ENCODE peak calls at places on chromosomes 3 and 15, in nine cellular contexts. One of them, this sample, is unnamed. For H3K4me1, the result is how much of the 10 kb centered on the place peaks cover.

GRCh38 chr15:67411491-67411890 is 109.4 kb upstream of the C15orf61 start:
- DNase-seq in OCI-LY7: no peak
- DNase-seq in cardiac muscle cell: no peak
- DNase-seq in neural progenitor cell: no peak
- DNase-seq in right cardiac atrium: no peak
- DNase-seq in breast epithelium: no peak
- DNase-seq in upper lobe of right lung: no peak
- DNase-seq in gastrocnemius medialis: no peak
- DNase-seq in PC-9: no peak
- DNase-seq in this sample: no peak

GRCh38 chr3:44048196-44048924 is 193.3 kb upstream of the TOPAZ1 start:
- DNase-seq in gastrocnemius medialis: no peak
- DNase-seq in right cardiac atrium: no peak
- DNase-seq in neural progenitor cell: no peak
- DNase-seq in breast epithelium: no peak
- DNase-seq in OCI-LY7: no peak
- DNase-seq in upper lobe of right lung: no peak
- DNase-seq in cardiac muscle cell: peak
- DNase-seq in PC-9: peak
- DNase-seq in this sample: no peak

GRCh38 chr3:3800076-3800448 is 831 bp downstream of the LRRN1 start:
- DNase-seq in gastrocnemius medialis: no peak
- DNase-seq in neural progenitor cell: peak
- DNase-seq in right cardiac atrium: peak
- DNase-seq in breast epithelium: peak
- DNase-seq in cardiac muscle cell: no peak
- DNase-seq in upper lobe of right lung: peak
- DNase-seq in PC-9: peak
- DNase-seq in OCI-LY7: no peak
- DNase-seq in this sample: no peak

GRCh38 chr15:98955980-98956723 is 51.4 kb downstream of the PGPEP1L start:
- DNase-seq in neural progenitor cell: no peak
- DNase-seq in PC-9: no peak
- DNase-seq in upper lobe of right lung: no peak
- DNase-seq in breast epithelium: no peak
- DNase-seq in right cardiac atrium: peak
- DNase-seq in cardiac muscle cell: no peak
- DNase-seq in gastrocnemius medialis: peak
- DNase-seq in OCI-LY7: no peak
- DNase-seq in this sample: no peak

GRCh38 chr15:47961401-47962090 is 159.2 kb upstream of the SLC24A5 start:
- DNase-seq in neural progenitor cell: no peak
- DNase-seq in cardiac muscle cell: no peak
- DNase-seq in PC-9: no peak
- DNase-seq in right cardiac atrium: no peak
- DNase-seq in upper lobe of right lung: no peak
- DNase-seq in OCI-LY7: no peak
- DNase-seq in gastrocnemius medialis: no peak
- DNase-seq in breast epithelium: no peak
- DNase-seq in this sample: no peak

GRCh38 chr3:42505849-42506410 is 3.5 kb downstream of the VIPR1 start:
- DNase-seq in cardiac muscle cell: no peak
- DNase-seq in neural progenitor cell: no peak
- DNase-seq in breast epithelium: peak
- DNase-seq in PC-9: no peak
- DNase-seq in gastrocnemius medialis: no peak
- DNase-seq in OCI-LY7: no peak
- DNase-seq in right cardiac atrium: no peak
- DNase-seq in upper lobe of right lung: peak
- DNase-seq in this sample: no peak

GRCh38 chr3:127473244-127474024 is 117.1 kb downstream of the TPRA1 start:
- DNase-seq in gastrocnemius medialis: no peak
- DNase-seq in PC-9: peak
- DNase-seq in breast epithelium: no peak
- DNase-seq in OCI-LY7: peak
- DNase-seq in neural progenitor cell: peak
- DNase-seq in right cardiac atrium: no peak
- DNase-seq in upper lobe of right lung: no peak
- DNase-seq in cardiac muscle cell: no peak
- DNase-seq in this sample: no peak

GRCh38 chr3:66083961-66084270 is 45.2 kb upstream of the MAGI1 start:
- DNase-seq in gastrocnemius medialis: no peak
- DNase-seq in right cardiac atrium: no peak
- DNase-seq in cardiac muscle cell: no peak
- DNase-seq in neural progenitor cell: no peak
- DNase-seq in breast epithelium: no peak
- DNase-seq in OCI-LY7: no peak
- DNase-seq in PC-9: no peak
- DNase-seq in upper lobe of right lung: no peak
- DNase-seq in this sample: no peak

GRCh38 chr3:127477396-127477795 is 113.1 kb downstream of the TPRA1 start:
- DNase-seq in cardiac muscle cell: no peak
- DNase-seq in gastrocnemius medialis: no peak
- DNase-seq in OCI-LY7: no peak
- DNase-seq in breast epithelium: no peak
- DNase-seq in PC-9: no peak
- DNase-seq in neural progenitor cell: no peak
- DNase-seq in upper lobe of right lung: peak
- DNase-seq in right cardiac atrium: no peak
- DNase-seq in this sample: no peak

GRCh38 chr15:41501191-41501917 is 7.7 kb downstream of the ITPKA start:
- DNase-seq in PC-9: no peak
- DNase-seq in upper lobe of right lung: peak
- DNase-seq in right cardiac atrium: no peak
- DNase-seq in OCI-LY7: peak
- DNase-seq in cardiac muscle cell: no peak
- DNase-seq in breast epithelium: no peak
- DNase-seq in neural progenitor cell: peak
- DNase-seq in gastrocnemius medialis: no peak
- DNase-seq in this sample: no peak

GRCh38 chr3:100412897-100413590 is 11.7 kb downstream of the LNP1 start:
- DNase-seq in upper lobe of right lung: no peak
- DNase-seq in right cardiac atrium: no peak
- DNase-seq in gastrocnemius medialis: peak
- DNase-seq in OCI-LY7: no peak
- DNase-seq in PC-9: no peak
- DNase-seq in breast epithelium: no peak
- DNase-seq in neural progenitor cell: no peak
- DNase-seq in cardiac muscle cell: no peak
- DNase-seq in this sample: no peak

GRCh38 chr3:140724856-140725812 is 47.3 kb downstream of the TRIM42 start:
- DNase-seq in PC-9: no peak
- DNase-seq in upper lobe of right lung: no peak
- DNase-seq in neural progenitor cell: no peak
- DNase-seq in breast epithelium: no peak
- DNase-seq in cardiac muscle cell: no peak
- DNase-seq in right cardiac atrium: no peak
- DNase-seq in OCI-LY7: no peak
- DNase-seq in gastrocnemius medialis: no peak
- DNase-seq in this sample: no peak

GRCh38 chr15:62430056-62430455 is 265.0 kb upstream of the C2CD4B start:
- DNase-seq in cardiac muscle cell: no peak
- DNase-seq in upper lobe of right lung: no peak
- DNase-seq in gastrocnemius medialis: no peak
- DNase-seq in breast epithelium: no peak
- DNase-seq in neural progenitor cell: no peak
- DNase-seq in OCI-LY7: no peak
- DNase-seq in right cardiac atrium: no peak
- DNase-seq in PC-9: no peak
- DNase-seq in this sample: no peak

GRCh38 chr15:43212299-43212698 is 8.5 kb downstream of the EPB42 start:
- DNase-seq in cardiac muscle cell: no peak
- DNase-seq in gastrocnemius medialis: no peak
- DNase-seq in upper lobe of right lung: no peak
- DNase-seq in PC-9: no peak
- DNase-seq in neural progenitor cell: no peak
- DNase-seq in right cardiac atrium: no peak
- DNase-seq in breast epithelium: no peak
- DNase-seq in OCI-LY7: no peak
- DNase-seq in this sample: no peak

GRCh38 chr15:93087825-93088199 is 1.2 kb downstream of the RGMA start:
- DNase-seq in PC-9: peak
- DNase-seq in upper lobe of right lung: peak
- DNase-seq in breast epithelium: no peak
- DNase-seq in right cardiac atrium: peak
- DNase-seq in neural progenitor cell: peak
- DNase-seq in gastrocnemius medialis: peak
- DNase-seq in cardiac muscle cell: peak
- DNase-seq in OCI-LY7: peak
- DNase-seq in this sample: no peak

GRCh38 chr3:115187149-115187757 is 40.2 kb upstream of the ZBTB20 start:
- DNase-seq in OCI-LY7: no peak
- DNase-seq in breast epithelium: no peak
- DNase-seq in cardiac muscle cell: no peak
- DNase-seq in right cardiac atrium: no peak
- DNase-seq in upper lobe of right lung: no peak
- DNase-seq in PC-9: no peak
- DNase-seq in gastrocnemius medialis: no peak
- DNase-seq in neural progenitor cell: no peak
- DNase-seq in this sample: no peak

GRCh38 chr3:115190747-115191146 is 43.7 kb upstream of the ZBTB20 start:
- DNase-seq in upper lobe of right lung: no peak
- DNase-seq in gastrocnemius medialis: no peak
- DNase-seq in cardiac muscle cell: no peak
- DNase-seq in OCI-LY7: no peak
- DNase-seq in right cardiac atrium: no peak
- DNase-seq in PC-9: no peak
- DNase-seq in breast epithelium: no peak
- DNase-seq in neural progenitor cell: no peak
- DNase-seq in this sample: no peak

GRCh38 chr3:115186351-115187148 is 39.5 kb upstream of the ZBTB20 start:
- DNase-seq in upper lobe of right lung: no peak
- DNase-seq in OCI-LY7: no peak
- DNase-seq in PC-9: no peak
- DNase-seq in gastrocnemius medialis: no peak
- DNase-seq in breast epithelium: no peak
- DNase-seq in neural progenitor cell: no peak
- DNase-seq in cardiac muscle cell: no peak
- DNase-seq in right cardiac atrium: no peak
- DNase-seq in this sample: no peak
- H3K4me3 ChIP-seq in upper lobe of right lung: no peak
- H3K4me3 ChIP-seq in OCI-LY7: no peak
- H3K4me3 ChIP-seq in PC-9: no peak
- H3K4me3 ChIP-seq in gastrocnemius medialis: no peak
- H3K4me3 ChIP-seq in breast epithelium: no peak
- H3K4me3 ChIP-seq in neural progenitor cell: no peak
- H3K4me3 ChIP-seq in cardiac muscle cell: no peak
- H3K4me3 ChIP-seq in right cardiac atrium: no peak
- H3K4me3 ChIP-seq in this sample: no peak

GRCh38 chr3:172559029-172559428 is 35.8 kb upstream of the TNFSF10 start:
- DNase-seq in right cardiac atrium: no peak
- DNase-seq in breast epithelium: no peak
- DNase-seq in OCI-LY7: no peak
- DNase-seq in neural progenitor cell: no peak
- DNase-seq in gastrocnemius medialis: peak
- DNase-seq in upper lobe of right lung: no peak
- DNase-seq in cardiac muscle cell: no peak
- DNase-seq in PC-9: no peak
- DNase-seq in this sample: no peak
- H3K4me1 ChIP-seq in right cardiac atrium: under half
- H3K4me1 ChIP-seq in breast epithelium: under half
- H3K4me1 ChIP-seq in OCI-LY7: under half
- H3K4me1 ChIP-seq in neural progenitor cell: under half
- H3K4me1 ChIP-seq in gastrocnemius medialis: under half
- H3K4me1 ChIP-seq in upper lobe of right lung: under half
- H3K4me1 ChIP-seq in cardiac muscle cell: under half
- H3K4me1 ChIP-seq in PC-9: half or more
- H3K4me1 ChIP-seq in this sample: under half

GRCh38 chr3:98982336-98982735 is 80.8 kb upstream of the DCBLD2 start:
- DNase-seq in upper lobe of right lung: no peak
- DNase-seq in breast epithelium: no peak
- DNase-seq in OCI-LY7: no peak
- DNase-seq in PC-9: no peak
- DNase-seq in neural progenitor cell: peak
- DNase-seq in right cardiac atrium: no peak
- DNase-seq in cardiac muscle cell: no peak
- DNase-seq in gastrocnemius medialis: no peak
- DNase-seq in this sample: no peak
- H3K27ac ChIP-seq in upper lobe of right lung: no peak
- H3K27ac ChIP-seq in breast epithelium: no peak
- H3K27ac ChIP-seq in OCI-LY7: no peak
- H3K27ac ChIP-seq in PC-9: no peak
- H3K27ac ChIP-seq in neural progenitor cell: no peak
- H3K27ac ChIP-seq in right cardiac atrium: no peak
- H3K27ac ChIP-seq in cardiac muscle cell: no peak
- H3K27ac ChIP-seq in gastrocnemius medialis: no peak
- H3K27ac ChIP-seq in this sample: no peak

GRCh38 chr15:39426552-39427532 is 154.0 kb upstream of the THBS1 start:
- DNase-seq in gastrocnemius medialis: peak
- DNase-seq in OCI-LY7: no peak
- DNase-seq in breast epithelium: no peak
- DNase-seq in neural progenitor cell: peak
- DNase-seq in upper lobe of right lung: peak
- DNase-seq in PC-9: no peak
- DNase-seq in cardiac muscle cell: peak
- DNase-seq in right cardiac atrium: peak
- DNase-seq in this sample: no peak
- H3K4me3 ChIP-seq in gastrocnemius medialis: no peak
- H3K4me3 ChIP-seq in OCI-LY7: no peak
- H3K4me3 ChIP-seq in breast epithelium: no peak
- H3K4me3 ChIP-seq in neural progenitor cell: no peak
- H3K4me3 ChIP-seq in upper lobe of right lung: no peak
- H3K4me3 ChIP-seq in PC-9: no peak
- H3K4me3 ChIP-seq in cardiac muscle cell: no peak
- H3K4me3 ChIP-seq in right cardiac atrium: no peak
- H3K4me3 ChIP-seq in this sample: no peak